ENCODE peak calls at places on chromosomes 5 and 9, in six cellular contexts. D, E, K, V, J and N are unnamed samples.

GRCh38 chr9:76642701-76643209 is 121.5 kb upstream of the PCA3 start:
- DNase-seq in D (no peak), E (no peak), K (no peak), V (no peak), J (no peak), N (no peak)

GRCh38 chr9:95043826-95044225 is 273.7 kb downstream of the FANCC start:
- DNase-seq in D (no peak), E (no peak), K (no peak), V (no peak), J (no peak), N (no peak)

GRCh38 chr5:141929398-141930058 is 5.9 kb downstream of the DELE1 start:
- DNase-seq in D (no peak), E (no peak), K (no peak), V (no peak), J (no peak), N (no peak)

GRCh38 chr5:84450617-84451414 is 66.1 kb upstream of the EDIL3 start:
- DNase-seq in D (no peak), E (no peak), K (no peak), V (no peak), J (no peak), N (no peak)

GRCh38 chr5:93076096-93076495 is 504.9 kb downstream of the NR2F1-AS1 start:
- DNase-seq in D (no peak), E (no peak), K (no peak), V (no peak), J (no peak), N (no peak)

GRCh38 chr9:135106551-135107270 is 19.2 kb downstream of the OLFM1 start:
- DNase-seq in D (no peak), E (no peak), K (no peak), V (no peak), J (no peak), N (no peak)

GRCh38 chr9:129497064-129497836 is 123.7 kb downstream of the C9orf50 start:
- DNase-seq in D (no peak), E (no peak), K (no peak), V (no peak), J (no peak), N (peak; percentile 77)

GRCh38 chr9:101731429-101731828 is 7.0 kb downstream of the GRIN3A start:
- DNase-seq in D (no peak), E (no peak), K (no peak), V (no peak), J (no peak), N (no peak)

GRCh38 chr5:108216890-108217289 is 165.0 kb downstream of the FBXL17 start:
- DNase-seq in D (no peak), E (peak; percentile 32), K (no peak), V (peak; percentile 2), J (no peak), N (no peak)

GRCh38 chr9:106203832-106204516 is 509.6 kb downstream of the TMEM38B start:
- DNase-seq in D (no peak), E (no peak), K (no peak), V (no peak), J (no peak), N (peak; percentile 35)

GRCh38 chr9:68706579-68707201 is 1.6 kb downstream of the PIP5K1B start:
- DNase-seq in D (no peak), E (no peak), K (no peak), V (no peak), J (peak; percentile 63), N (no peak)

GRCh38 chr9:23822331-23823169 is 3.5 kb downstream of the ELAVL2 start:
- DNase-seq in D (peak; percentile 78), E (no peak), K (no peak), V (no peak), J (no peak), N (no peak)

GRCh38 chr9:94167055-94167346 is 82.7 kb downstream of the PTPDC1 start:
- DNase-seq in D (no peak), E (no peak), K (no peak), V (peak; percentile 79), J (no peak), N (no peak)

GRCh38 chr5:115440782-115441451 is 103.7 kb downstream of the FEM1C start:
- DNase-seq in D (no peak), E (no peak), K (no peak), V (no peak), J (no peak), N (no peak)

DNA sequence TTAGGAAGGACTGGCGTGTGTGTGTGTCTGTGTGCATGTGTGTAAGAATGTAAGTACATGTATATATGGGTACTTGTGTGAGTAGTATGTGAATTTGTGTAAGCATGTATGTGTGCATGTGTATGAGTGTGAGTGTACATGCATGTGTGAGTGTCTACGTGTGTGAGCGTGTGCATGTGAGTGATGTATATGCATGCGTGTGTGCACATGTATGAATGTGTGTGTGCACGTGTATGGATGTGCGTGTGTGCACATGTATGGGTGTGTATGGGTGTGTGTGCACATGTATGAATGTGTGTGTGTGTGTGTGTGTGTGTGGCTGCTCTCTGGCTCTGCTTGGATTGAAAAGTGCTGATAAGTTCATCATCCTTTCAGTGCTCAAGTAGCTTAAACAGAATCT is 154.5 kb downstream of the TENT4A start:
- DNase-seq in D (no peak), E (no peak), K (no peak), V (no peak), J (no peak), N (no peak)
- TF ChIP-seq ZNF274 in D (no peak), E (no peak), K (no peak), V (no peak), J (no peak), N (no peak)

DNA sequence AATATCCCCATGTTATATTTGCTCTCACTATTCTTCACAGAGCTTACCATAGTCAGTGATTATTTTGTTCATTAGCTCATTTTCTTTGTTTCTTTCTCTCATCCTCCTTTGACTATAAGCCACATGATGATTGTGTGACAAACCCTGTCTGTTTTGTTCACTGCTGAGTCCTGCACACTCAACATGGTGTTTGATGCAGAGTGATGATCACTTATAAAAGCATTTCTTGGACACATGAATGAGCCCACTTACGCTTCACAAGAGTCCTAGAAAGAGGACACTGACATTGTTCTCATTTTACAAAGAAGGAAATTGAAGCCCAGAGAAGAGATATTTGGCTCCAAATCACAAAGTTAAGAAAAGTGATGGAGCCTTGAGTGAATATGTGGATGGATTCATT is 13.3 kb downstream of the ABLIM3 start:
- DNase-seq in D (no peak), E (no peak), K (no peak), V (no peak), J (no peak), N (no peak)
- H3K4me1 ChIP-seq in D (no peaks in the 10 kb centered on the region), E (peaks cover 22% of the 10 kb centered on the region), K (peaks cover 31% of the 10 kb centered on the region), V (peaks cover 84% of the 10 kb centered on the region), J (no peaks in the 10 kb centered on the region), N (no peaks in the 10 kb centered on the region)

DNA sequence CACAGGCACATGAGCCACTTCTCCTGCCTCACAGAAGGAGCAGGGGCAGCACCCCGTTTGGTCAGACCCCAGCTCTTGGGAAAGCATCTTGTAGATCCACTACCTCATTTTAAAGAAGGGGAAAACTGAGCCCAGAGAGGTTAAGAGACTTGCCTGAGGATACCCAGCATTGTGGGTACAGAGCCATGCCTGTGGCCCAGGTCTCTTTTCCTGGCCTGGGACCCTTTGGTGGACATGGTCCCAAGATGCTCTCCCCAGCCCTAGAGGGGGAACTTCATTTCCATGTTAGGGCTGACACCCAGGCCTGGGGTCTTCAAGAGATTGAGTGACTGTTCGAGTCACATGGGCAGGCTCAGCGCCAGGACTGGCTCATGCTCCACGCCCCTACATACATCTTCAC is 64.2 kb downstream of the NEK6 start:
- DNase-seq in D (no peak), E (no peak), K (no peak), V (no peak), J (no peak), N (no peak)
- H3K36me3 ChIP-seq in D (no peaks in the 10 kb centered on the region), E (no peaks in the 10 kb centered on the region), K (no peaks in the 10 kb centered on the region), V (peaks cover 37% of the 10 kb centered on the region), J (peaks cover 52% of the 10 kb centered on the region), N (peaks cover 77% of the 10 kb centered on the region)

GRCh38 chr9:6927838-6928237 is 170.1 kb downstream of the KDM4C start:
- DNase-seq in D (no peak), E (no peak), K (peak; percentile 40), V (no peak), J (no peak), N (no peak)

GRCh38 chr9:6930827-6931226 is 173.1 kb downstream of the KDM4C start:
- DNase-seq in D (no peak), E (no peak), K (no peak), V (no peak), J (no peak), N (no peak)

GRCh38 chr9:6931913-6932312 is 174.1 kb downstream of the KDM4C start:
- DNase-seq in D (no peak), E (peak; percentile 74), K (peak; percentile 68), V (peak; percentile 65), J (no peak), N (no peak)

GRCh38 chr9:6928863-6929262 is 171.1 kb downstream of the KDM4C start:
- DNase-seq in D (no peak), E (no peak), K (no peak), V (no peak), J (no peak), N (no peak)

DNA sequence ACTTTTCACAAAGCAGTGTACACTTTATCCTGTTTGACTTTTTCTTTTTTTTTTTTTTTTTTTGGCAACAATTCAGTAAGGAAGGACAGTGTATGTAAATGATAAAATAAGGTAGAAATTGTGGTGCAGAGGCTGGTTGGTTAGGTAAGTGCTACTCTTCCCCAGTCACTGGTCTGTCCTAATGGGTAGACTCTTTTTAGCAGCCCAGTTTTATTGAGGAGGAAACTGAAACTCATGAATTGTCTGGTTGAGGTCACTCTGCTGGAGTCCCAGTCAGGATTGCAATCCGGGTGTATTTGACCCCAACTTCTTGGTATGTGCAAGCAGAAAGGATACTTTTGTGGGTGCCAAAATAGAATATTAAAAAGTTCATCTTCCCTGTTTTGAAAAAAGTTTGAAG is 171.7 kb downstream of the KDM4C start:
- DNase-seq in D (no peak), E (no peak), K (no peak), V (no peak), J (no peak), N (no peak)
- TF ChIP-seq ZNF274 in D (no peak), E (no peak), K (no peak), V (no peak), J (no peak), N (no peak)

GRCh38 chr9:35688558-35689350 is 971 bp downstream of the TPM2 start:
- DNase-seq in D (no peak), E (peak; percentile 33), K (no peak), V (peak; percentile 39), J (no peak), N (no peak)
- H3K4me1 ChIP-seq in D (peaks cover 15% of the 10 kb centered on the region), E (peaks cover 30% of the 10 kb centered on the region), K (peaks cover 12% of the 10 kb centered on the region), V (peaks cover 63% of the 10 kb centered on the region), J (peaks cover 3% of the 10 kb centered on the region), N (peaks cover 22% of the 10 kb centered on the region)

DNA sequence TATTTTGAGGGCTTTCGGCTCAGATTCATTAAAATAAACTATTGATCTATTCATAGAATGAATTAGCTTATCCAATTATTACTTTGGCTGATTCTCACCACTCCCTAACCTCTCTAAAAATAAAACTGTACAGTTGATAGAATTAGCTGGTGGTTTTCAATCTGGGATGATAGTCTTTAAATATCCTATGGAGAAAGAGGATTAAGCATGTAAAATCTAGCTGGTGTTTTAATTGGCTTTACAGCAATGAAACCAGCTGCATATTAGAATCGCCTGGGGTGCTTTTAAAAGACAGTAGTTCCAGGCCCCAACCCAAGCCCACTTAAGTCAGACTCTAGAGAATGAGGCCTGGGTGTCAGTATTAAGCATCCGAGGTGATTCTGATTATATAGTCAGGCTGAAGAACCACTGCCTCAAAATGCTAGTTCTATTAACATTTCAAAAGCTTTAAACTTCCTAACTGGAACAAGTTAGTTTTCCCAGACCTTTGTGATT is 95.1 kb downstream of the MAP1B start:
- DNase-seq in D (no peak), E (no peak), K (no peak), V (no peak), J (no peak), N (no peak)
- H3K36me3 ChIP-seq in D (peaks cover 32% of the 10 kb centered on the region), E (no peaks in the 10 kb centered on the region), K (peaks cover 89% of the 10 kb centered on the region), V (no peaks in the 10 kb centered on the region), J (no peaks in the 10 kb centered on the region), N (peaks cover 97% of the 10 kb centered on the region)

GRCh38 chr5:7927466-7928375 is 58.8 kb downstream of the MTRR start:
- DNase-seq in D (peak; percentile 76), E (peak; percentile 22), K (peak; percentile 77), V (peak; percentile 39), J (no peak), N (peak; percentile 27)
- TF ChIP-seq ZNF274 in D (no peak), E (no peak), K (no peak), V (no peak), J (no peak), N (no peak)